ENCODE peak calls at places on chromosomes 6 and 20, in six cellular contexts. Z is adrenal gland; S is adipocyte; I is left lung; P is CD8-positive, alpha-beta memory T cell; T is heart right ventricle. G is an unnamed sample.

GRCh38 chr6:110198561-110198960 is 18.3 kb downstream of the CDC40 start:
- DNase-seq in T (no peak), Z (no peak), S (no peak), P (no peak), I (no peak), G (no peak)

GRCh38 chr6:30116724-30117123 is 3.8 kb upstream of the TRIM31 start:
- DNase-seq in Z (no peak), S (no peak), P (no peak), I (no peak), T (no peak), G (no peak)

GRCh38 chr6:135438907-135439535 is 58.5 kb downstream of the AHI1 start:
- DNase-seq in T (no peak), Z (no peak), S (peak; percentile 53), I (no peak), P (no peak), G (no peak)

GRCh38 chr6:9463311-9463710 is 951.6 kb downstream of the TFAP2A start:
- DNase-seq in T (no peak), Z (no peak), S (no peak), P (no peak), I (no peak), G (no peak)

GRCh38 chr20:48066256-48066655 is 281.0 kb upstream of the SULF2 start:
- DNase-seq in P (no peak), Z (no peak), I (no peak), T (no peak), S (peak; percentile 25), G (no peak)

GRCh38 chr6:21946298-21946783 is 350.5 kb downstream of the PRL start:
- DNase-seq in I (no peak), T (no peak), S (peak; percentile 92), P (no peak), Z (no peak), G (no peak)

GRCh38 chr20:49319204-49319809 is 41.5 kb upstream of the ZNFX1 start:
- DNase-seq in T (peak; percentile 13), S (no peak), Z (no peak), P (no peak), I (no peak), G (no peak)

GRCh38 chr6:36626636-36627035 is 32.5 kb downstream of the SRSF3 start:
- DNase-seq in Z (peak; percentile 46), I (no peak), P (no peak), T (no peak), S (no peak), G (no peak)

GRCh38 chr6:132853059-132853458 is 38.7 kb downstream of the RPS12 start:
- DNase-seq in Z (no peak), S (no peak), T (no peak), P (no peak), I (no peak), G (no peak)

GRCh38 chr20:63942250-63943006 is 13.8 kb downstream of the UCKL1 start:
- DNase-seq in I (no peak), T (no peak), Z (no peak), S (peak; percentile 43), P (peak; percentile 23), G (peak; percentile 43)

GRCh38 chr6:43887340-43887858 is 117.4 kb downstream of the VEGFA start:
- DNase-seq in P (no peak), S (no peak), Z (no peak), T (no peak), I (no peak), G (no peak)

GRCh38 chr6:104123227-104123626 is 736.5 kb downstream of the HACE1 start:
- DNase-seq in S (no peak), T (no peak), P (no peak), I (no peak), Z (no peak), G (no peak)

GRCh38 chr20:53488779-53489272 is 104.8 kb downstream of the ZNF217 start:
- DNase-seq in T (no peak), P (no peak), S (no peak), I (no peak), Z (no peak), G (no peak)

GRCh38 chr6:26065952-26066380 is 21.3 kb upstream of the HFE start:
- DNase-seq in I (peak; percentile 52), Z (peak; percentile 84), S (peak; percentile 94), T (peak; percentile 62), P (peak; percentile 63), G (no peak)

GRCh38 chr20:1286267-1287036 is 20.4 kb downstream of the SNPH start:
- DNase-seq in I (no peak), Z (no peak), T (no peak), S (no peak), P (no peak), G (no peak)

GRCh38 chr6:14655990-14656640 is 538.5 kb downstream of the CD83 start:
- DNase-seq in T (no peak), S (no peak), P (no peak), I (no peak), Z (no peak), G (no peak)

GRCh38 chr6:30837870-30838269 is 46.4 kb upstream of the DDR1 start:
- DNase-seq in I (no peak), S (no peak), T (no peak), Z (no peak), P (no peak), G (no peak)

GRCh38 chr20:54084727-54085368 is 14.5 kb upstream of the BCAS1 start:
- DNase-seq in P (no peak), I (no peak), S (peak; percentile 6), T (no peak), Z (no peak), G (no peak)

GRCh38 chr6:122553697-122554096 is 56.5 kb upstream of the PKIB start:
- DNase-seq in I (no peak), Z (no peak), S (no peak), T (no peak), P (no peak), G (no peak)

GRCh38 chr6:37559060-37559459 is 59.4 kb upstream of the CCDC167 start:
- DNase-seq in S (no peak), Z (no peak), T (no peak), P (no peak), I (no peak), G (no peak)

GRCh38 chr20:61478094-61478493 is 226.0 kb downstream of the CDH4 start:
- DNase-seq in I (no peak), P (no peak), T (no peak), Z (no peak), S (no peak), G (no peak)

GRCh38 chr6:23106951-23107350 is 537.6 kb downstream of the HDGFL1 start:
- DNase-seq in Z (no peak), I (no peak), T (no peak), S (peak; percentile 86), P (no peak), G (no peak)

GRCh38 chr20:36670665-36671357 is 24.8 kb upstream of the SLA2 start:
- DNase-seq in P (no peak), I (no peak), S (no peak), Z (no peak), T (no peak), G (no peak)

GRCh38 chr6:37005061-37005810 is at the start of gene FGD2:
- DNase-seq in S (no peak), P (no peak), Z (no peak), T (no peak), I (no peak), G (no peak)

GRCh38 chr6:90369024-90369519 is 72.4 kb upstream of the BACH2 start:
- DNase-seq in S (peak; percentile 99), T (peak; percentile 65), Z (peak; percentile 87), P (peak; percentile 14), I (peak; percentile 41), G (peak; percentile 33)

DNA sequence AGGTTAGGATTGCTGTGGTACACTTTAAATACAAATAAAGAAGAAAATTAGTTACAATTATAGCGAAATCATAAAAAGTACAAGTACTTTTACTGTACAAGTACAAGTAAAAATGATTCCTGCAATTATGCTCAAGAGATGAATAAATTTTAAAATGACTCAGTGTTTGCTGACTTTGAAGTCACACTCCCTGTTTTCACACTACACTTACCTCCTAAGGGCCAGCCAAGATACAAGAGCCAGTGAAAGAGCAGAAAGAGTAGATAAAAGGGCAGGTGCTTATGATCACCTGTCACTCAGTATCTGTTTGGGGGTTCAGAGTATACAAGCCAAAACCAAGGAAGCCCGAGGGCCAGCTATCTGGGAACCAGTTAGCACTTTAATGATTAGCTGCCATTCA is 41.0 kb upstream of the COL21A1 start:
- DNase-seq in Z (no peak), T (no peak), I (no peak), S (no peak), P (no peak), G (no peak)
- H3K4me3 ChIP-seq in Z (no peak overlapping the region), T (no peak overlapping the region), I (no peak overlapping the region), S (no peak overlapping the region), P (no peak overlapping the region), G (no peak overlapping the region)

DNA sequence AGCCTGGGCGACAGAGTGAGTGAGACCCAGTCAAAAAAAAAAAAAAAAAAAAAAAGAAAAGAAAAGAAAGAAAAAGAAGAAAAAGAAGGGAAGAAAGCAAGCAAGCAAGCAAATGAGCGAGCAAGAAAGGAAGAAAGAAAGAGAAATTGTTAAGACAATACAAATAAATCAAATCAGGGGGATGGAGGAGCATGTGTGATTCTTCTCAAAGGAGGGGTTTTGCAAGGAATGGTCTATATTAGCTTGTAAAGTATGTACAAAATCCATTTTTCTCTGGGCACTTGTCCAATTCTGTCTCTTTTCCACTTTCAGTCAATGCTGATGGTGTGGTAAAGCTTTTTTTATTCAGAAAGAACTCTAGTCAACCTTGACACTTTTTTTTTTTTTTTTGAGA is 133.7 kb upstream of the TNFAIP3 start:
- DNase-seq in P (no peak), S (no peak), T (no peak), I (no peak), Z (no peak), G (no peak)
- H3K4me1 ChIP-seq in P (peaks cover 8% of the 10 kb centered on the region), S (peaks cover 66% of the 10 kb centered on the region), T (peaks cover 27% of the 10 kb centered on the region), I (no peaks in the 10 kb centered on the region), Z (peaks cover 7% of the 10 kb centered on the region), G (peaks cover 25% of the 10 kb centered on the region)

DNA sequence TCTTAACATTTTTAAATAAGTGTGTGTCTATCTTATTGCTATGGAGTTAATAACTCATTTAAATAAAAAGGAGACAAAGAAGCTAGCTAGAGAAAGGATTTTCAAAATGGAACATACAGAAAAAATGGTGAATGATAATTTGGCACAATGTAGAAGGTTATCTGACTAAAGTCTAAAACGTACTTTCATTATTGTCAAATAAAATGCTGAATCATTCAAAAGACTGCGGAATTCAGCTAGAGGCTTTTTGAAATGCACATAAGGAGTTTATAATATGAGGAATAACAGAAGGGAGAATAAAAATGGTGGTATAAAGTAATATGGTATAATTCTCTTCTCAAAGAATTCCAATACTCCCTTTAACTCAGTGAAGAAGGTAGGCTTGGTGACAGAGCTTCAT is 597.9 kb downstream of the KHDRBS2 start:
- DNase-seq in S (no peak), P (no peak), I (no peak), Z (no peak), T (no peak), G (no peak)
- H3K9me3 ChIP-seq in S (no peaks in the 10 kb centered on the region), P (no peaks in the 10 kb centered on the region), I (peaks cover 14% of the 10 kb centered on the region), Z (no peaks in the 10 kb centered on the region), T (no peaks in the 10 kb centered on the region), G (peaks cover 6% of the 10 kb centered on the region)

DNA sequence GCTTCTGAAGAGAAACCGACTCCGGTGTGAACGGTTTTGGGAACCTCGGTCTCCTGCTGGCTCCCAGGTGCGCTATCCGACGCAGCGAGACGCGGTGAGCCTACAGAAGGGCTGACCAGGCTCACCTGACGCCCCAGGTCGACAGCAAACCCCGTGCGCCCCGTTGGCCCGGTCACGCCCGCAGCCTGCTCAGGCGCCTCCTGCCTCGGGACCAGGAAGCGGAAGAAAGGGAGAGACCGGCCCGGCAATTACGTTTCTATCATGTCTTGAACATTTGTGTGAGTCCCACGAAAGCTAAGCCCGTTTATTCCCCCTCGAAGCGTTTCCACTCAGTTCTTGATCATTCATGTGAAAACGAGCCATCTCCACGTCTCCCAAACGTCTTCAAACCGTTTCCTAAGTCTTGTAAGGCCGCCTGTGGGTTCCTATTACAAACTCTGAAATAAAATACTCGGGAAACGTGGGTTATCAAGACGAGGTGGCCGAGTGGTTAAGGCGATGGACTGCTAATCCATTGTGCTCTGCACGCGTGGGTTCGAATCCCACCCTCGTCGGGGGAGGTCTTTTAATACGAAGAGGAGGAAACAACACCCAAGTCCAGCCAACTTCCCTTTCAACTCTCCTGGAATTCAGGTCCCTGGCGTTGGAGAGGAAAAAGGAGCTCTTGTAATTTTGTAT is 150.5 kb upstream of the PRSS16 start:
- DNase-seq in T (no peak), I (peak; percentile 64), S (peak; percentile 52), P (no peak), Z (no peak), G (no peak)
- H3K4me3 ChIP-seq in T (peak overlapping the region; percentile 25), I (peak overlapping the region; percentile 40), S (peak overlapping the region; percentile 84), P (peak overlapping the region; percentile 50), Z (no peak overlapping the region), G (peak overlapping the region; percentile 61)